ENCODE peak calls at places on chromosomes 6 and 20, in ten cellular contexts. C, V, W, M, R, J, H, P, I and Z are unnamed samples.

GRCh38 chr20:45336530-45337366 is 11.5 kb downstream of the SDC4 start:
- DNase-seq in C (peak), V (no peak), W (no peak), M (peak), R (peak), J (no peak), H (peak), P (no peak), I (no peak), Z (peak)

GRCh38 chr20:36629719-36630340 is 16.2 kb downstream of the SLA2 start:
- DNase-seq in C (no peak), V (no peak), W (no peak), M (no peak), R (no peak), J (no peak), H (no peak), P (no peak), I (no peak), Z (peak)

GRCh38 chr6:11854418-11855165 is 76.0 kb upstream of the ADTRP start:
- DNase-seq in C (peak), V (no peak), W (no peak), M (peak), R (peak), J (no peak), H (peak), P (no peak), I (no peak), Z (no peak)

GRCh38 chr6:170221753-170222400 is 69.0 kb downstream of the DLL1 start:
- DNase-seq in C (no peak), V (peak), W (no peak), M (no peak), R (no peak), J (no peak), H (no peak), P (no peak), I (no peak), Z (no peak)

GRCh38 chr6:20678831-20679352 is 144.6 kb downstream of the CDKAL1 start:
- DNase-seq in C (no peak), V (no peak), W (no peak), M (no peak), R (no peak), J (no peak), H (no peak), P (no peak), I (no peak), Z (no peak)

GRCh38 chr6:34055223-34055933 is 90.5 kb downstream of the GRM4 start:
- DNase-seq in C (peak), V (peak), W (peak), M (peak), R (peak), J (peak), H (peak), P (peak), I (peak), Z (no peak)

GRCh38 chr6:66772785-66773184 is 1065.8 kb upstream of the EYS start:
- DNase-seq in C (no peak), V (no peak), W (peak), M (peak), R (peak), J (no peak), H (peak), P (no peak), I (no peak), Z (no peak)

GRCh38 chr6:38603492-38603891 is 36.2 kb downstream of the BTBD9 start:
- DNase-seq in C (no peak), V (no peak), W (no peak), M (no peak), R (no peak), J (no peak), H (no peak), P (no peak), I (no peak), Z (peak)

GRCh38 chr6:161583561-161583960 is 309.7 kb upstream of the AGPAT4 start:
- DNase-seq in C (no peak), V (no peak), W (no peak), M (peak), R (no peak), J (no peak), H (no peak), P (no peak), I (no peak), Z (no peak)

GRCh38 chr6:151275566-151275965 is 35.8 kb downstream of the AKAP12 start:
- DNase-seq in C (no peak), V (no peak), W (no peak), M (no peak), R (no peak), J (no peak), H (no peak), P (no peak), I (no peak), Z (no peak)

GRCh38 chr20:45049904-45050471 is 50.9 kb downstream of the KCNS1 start:
- DNase-seq in C (no peak), V (no peak), W (no peak), M (no peak), R (no peak), J (no peak), H (no peak), P (no peak), I (no peak), Z (no peak)

GRCh38 chr6:75601608-75602163 is at the start of gene SENP6:
- DNase-seq in C (no peak), V (peak), W (peak), M (peak), R (peak), J (peak), H (peak), P (peak), I (no peak), Z (peak)

GRCh38 chr6:73942581-73942980 is 246.6 kb downstream of the CD109 start:
- DNase-seq in C (peak), V (no peak), W (no peak), M (peak), R (peak), J (peak), H (no peak), P (no peak), I (no peak), Z (no peak)

GRCh38 chr6:34237316-34237721 is 646 bp downstream of the HMGA1 start:
- DNase-seq in C (no peak), V (peak), W (peak), M (no peak), R (no peak), J (no peak), H (no peak), P (no peak), I (no peak), Z (peak)

GRCh38 chr6:153121311-153121710 is 9.8 kb downstream of the RGS17 start:
- DNase-seq in C (no peak), V (no peak), W (no peak), M (peak), R (no peak), J (no peak), H (no peak), P (no peak), I (no peak), Z (no peak)

GRCh38 chr6:47103931-47104330 is 61.8 kb upstream of the ADGRF1 start:
- DNase-seq in C (no peak), V (no peak), W (no peak), M (peak), R (no peak), J (no peak), H (no peak), P (no peak), I (no peak), Z (no peak)

GRCh38 chr6:129901910-129902309 is 40.8 kb upstream of the TMEM244 start:
- DNase-seq in C (no peak), V (no peak), W (no peak), M (peak), R (peak), J (no peak), H (peak), P (no peak), I (no peak), Z (no peak)

GRCh38 chr6:13711384-13711725 is 280 bp downstream of the RANBP9 start:
- DNase-seq in C (no peak), V (no peak), W (peak), M (no peak), R (peak), J (no peak), H (no peak), P (no peak), I (no peak), Z (no peak)

GRCh38 chr20:16368645-16369292 is 204.5 kb downstream of the KIF16B start:
- DNase-seq in C (peak), V (no peak), W (no peak), M (peak), R (peak), J (no peak), H (peak), P (no peak), I (no peak), Z (no peak)
- TF ChIP-seq CTCF in C (no peak), V (no peak), W (no peak), M (no peak), R (no peak), J (no peak), H (no peak), P (no peak), I (no peak), Z (no peak)

DNA sequence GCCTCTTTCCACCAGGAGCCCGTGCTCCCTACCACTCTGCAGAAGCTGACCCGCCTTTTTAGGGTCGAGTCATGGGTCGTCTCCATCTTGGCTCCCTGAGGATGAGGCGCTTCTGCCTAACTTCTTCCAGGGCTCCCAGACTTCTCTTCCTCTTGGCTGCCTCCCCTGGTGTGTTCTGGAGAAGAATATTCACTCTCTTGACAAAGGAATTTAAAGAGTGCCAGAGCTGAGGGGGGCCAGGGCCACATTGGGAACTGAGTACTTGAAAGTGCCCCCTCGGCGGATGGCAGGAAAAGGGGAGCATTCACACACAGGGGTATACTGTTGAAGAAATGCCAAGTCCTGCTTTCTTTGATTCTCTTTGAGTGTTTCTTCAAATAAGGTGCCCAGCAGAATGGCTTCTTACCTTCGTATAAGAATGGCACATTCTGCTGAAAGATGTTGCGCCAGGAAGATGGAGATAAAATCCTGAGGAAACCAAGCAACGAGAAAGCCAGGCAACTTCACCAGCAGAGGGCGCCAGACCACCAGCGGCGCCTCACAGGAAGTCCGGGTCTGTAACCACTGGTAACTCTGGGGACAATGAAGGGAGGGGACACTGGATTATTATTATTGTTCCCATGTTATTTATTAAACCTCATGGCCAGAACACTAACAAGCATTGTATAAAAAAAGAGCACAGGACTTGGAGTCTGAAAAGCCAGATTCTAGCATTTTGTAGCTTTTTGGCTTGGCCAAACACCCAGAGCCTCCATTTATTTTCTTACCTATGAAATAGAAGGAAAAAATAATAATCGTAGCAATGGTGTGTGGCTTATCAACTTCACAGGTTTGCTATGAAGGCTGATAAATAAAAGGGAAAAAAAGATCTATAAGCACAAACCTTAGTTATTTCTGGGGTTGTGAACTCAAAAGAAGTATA is 176.7 kb downstream of the HACE1 start:
- DNase-seq in C (peak), V (peak), W (peak), M (peak), R (peak), J (peak), H (peak), P (peak), I (no peak), Z (peak)
- TF ChIP-seq CTCF in C (peak), V (peak), W (peak), M (peak), R (peak), J (peak), H (peak), P (peak), I (no peak), Z (peak)

GRCh38 chr6:159008656-159009288 is 8.8 kb upstream of the RSPH3 start:
- DNase-seq in C (no peak), V (no peak), W (no peak), M (peak), R (peak), J (no peak), H (no peak), P (no peak), I (no peak), Z (no peak)
- TF ChIP-seq CTCF in C (peak), V (peak), W (peak), M (peak), R (peak), J (peak), H (peak), P (peak), I (peak), Z (no peak)

DNA sequence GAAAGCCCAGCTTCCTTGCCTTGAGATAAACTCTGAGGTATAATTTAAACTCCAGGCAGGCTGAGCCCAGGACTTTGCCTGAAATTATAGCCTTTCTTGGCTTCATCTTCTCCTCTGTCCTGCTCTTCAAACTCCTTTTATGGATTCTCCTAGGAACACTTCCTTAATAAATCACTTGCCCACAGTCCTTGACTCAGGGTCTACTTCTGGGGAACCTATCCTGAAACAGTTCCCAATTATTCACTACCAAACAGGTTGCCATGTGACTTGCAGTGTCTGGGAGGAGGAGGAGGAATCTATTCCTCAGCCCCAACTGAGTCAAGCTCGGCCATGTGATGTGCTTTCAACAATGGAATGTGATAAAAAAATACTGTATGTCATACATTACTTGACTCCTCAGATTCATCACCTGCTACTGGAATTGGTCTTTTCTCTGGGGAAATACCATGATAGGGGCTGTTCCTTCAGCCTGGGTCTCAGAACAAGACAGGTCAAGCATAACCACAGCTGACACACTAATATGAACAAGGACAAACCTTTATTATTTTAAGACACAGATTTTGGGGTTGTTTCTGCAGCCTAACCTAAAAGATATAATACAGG is 20.5 kb upstream of the CDKN1A start:
- DNase-seq in C (no peak), V (no peak), W (no peak), M (peak), R (peak), J (no peak), H (peak), P (no peak), I (no peak), Z (no peak)
- TF ChIP-seq CTCF in C (no peak), V (no peak), W (no peak), M (no peak), R (no peak), J (no peak), H (no peak), P (no peak), I (no peak), Z (no peak)

GRCh38 chr20:5569021-5569420 is 181.2 kb upstream of the SHLD1 start:
- DNase-seq in C (no peak), V (no peak), W (peak), M (peak), R (peak), J (peak), H (peak), P (no peak), I (no peak), Z (no peak)
- TF ChIP-seq CTCF in C (peak), V (peak), W (peak), M (peak), R (peak), J (peak), H (peak), P (peak), I (no peak), Z (no peak)

GRCh38 chr6:32968770-32969684 is 633 bp downstream of the BRD2 start:
- DNase-seq in C (peak), V (peak), W (peak), M (peak), R (peak), J (peak), H (peak), P (peak), I (peak), Z (peak)
- TF ChIP-seq CTCF in C (peak), V (no peak), W (peak), M (peak), R (no peak), J (no peak), H (peak), P (no peak), I (no peak), Z (no peak)